ENCODE peak calls at places on chromosomes 3 and 15, in eight cellular contexts. Q is K562, X is transverse colon, E is lower lobe of right lung, P is left ventricle myocardium inferior, C is IMR-90, T is PC-9, N is mammary epithelial cell. K is an unnamed sample.

GRCh38 chr3:77370413-77370812 is 330.5 kb downstream of the ROBO2 start:
- DNase-seq in Q (no peak), X (no peak), E (no peak), P (no peak), C (peak; percentile 76), T (no peak), N (peak; percentile 6), K (peak; percentile 39)

GRCh38 chr3:179113903-179114302 is 34.3 kb upstream of the PIK3CA start:
- DNase-seq in Q (no peak), X (no peak), E (no peak), P (no peak), C (peak; percentile 79), T (no peak), N (no peak), K (no peak)

GRCh38 chr3:104323226-104323625 is 1043.5 kb upstream of the ALCAM start:
- DNase-seq in Q (no peak), X (no peak), E (no peak), P (no peak), C (no peak), T (no peak), N (no peak), K (no peak)

GRCh38 chr15:91970142-91970541 is 116.6 kb downstream of the SLCO3A1 start:
- DNase-seq in Q (no peak), X (peak; percentile 31), E (no peak), P (peak; percentile 87), C (peak; percentile 60), T (no peak), N (no peak), K (no peak)

GRCh38 chr3:138188013-138188352 is 882 bp downstream of the ARMC8 start:
- DNase-seq in Q (peak; percentile 12), X (no peak), E (no peak), P (no peak), C (peak; percentile 54), T (peak; percentile 46), N (no peak), K (no peak)

GRCh38 chr3:194084284-194084683 is 51.7 kb upstream of the HES1 start:
- DNase-seq in Q (no peak), X (no peak), E (no peak), P (no peak), C (no peak), T (no peak), N (no peak), K (no peak)

GRCh38 chr3:81958967-81959625 is 197.7 kb upstream of the GBE1 start:
- DNase-seq in Q (no peak), X (no peak), E (no peak), P (no peak), C (no peak), T (no peak), N (peak; percentile 1), K (no peak)

GRCh38 chr15:31272558-31273257 is 53.9 kb upstream of the KLF13 start:
- DNase-seq in Q (no peak), X (peak; percentile 86), E (no peak), P (no peak), C (no peak), T (no peak), N (no peak), K (no peak)

GRCh38 chr3:155270485-155271342 is 22.8 kb downstream of the STRIT1 start:
- DNase-seq in Q (peak; percentile 53), X (no peak), E (no peak), P (no peak), C (no peak), T (peak; percentile 79), N (peak; percentile 32), K (no peak)

GRCh38 chr15:67196672-67197363 is 57.6 kb downstream of the AAGAB start:
- DNase-seq in Q (no peak), X (no peak), E (no peak), P (no peak), C (peak; percentile 93), T (no peak), N (no peak), K (no peak)

GRCh38 chr3:128697336-128697735 is 28.6 kb upstream of the RAB7A start:
- DNase-seq in Q (no peak), X (no peak), E (no peak), P (no peak), C (no peak), T (no peak), N (no peak), K (no peak)

GRCh38 chr15:65318870-65319356 is 14.4 kb downstream of the RNU5B-1 start:
- DNase-seq in Q (peak; percentile 90), X (peak; percentile 82), E (peak; percentile 78), P (peak; percentile 69), C (peak; percentile 70), T (peak; percentile 49), N (peak; percentile 67), K (peak; percentile 87)

GRCh38 chr3:48186993-48187578 is 1.1 kb downstream of the CDC25A start:
- DNase-seq in Q (no peak), X (no peak), E (no peak), P (no peak), C (peak; percentile 25), T (no peak), N (peak; percentile 16), K (no peak)

GRCh38 chr3:39063143-39063542 is 11.3 kb downstream of the WDR48 start:
- DNase-seq in Q (no peak), X (no peak), E (no peak), P (no peak), C (no peak), T (no peak), N (no peak), K (no peak)

GRCh38 chr15:34987182-34987488 is 952 bp downstream of the ZNF770 start:
- DNase-seq in Q (peak; percentile 40), X (no peak), E (no peak), P (no peak), C (no peak), T (no peak), N (peak; percentile 31), K (peak; percentile 39)

GRCh38 chr3:55654123-55654787 is 167.1 kb upstream of the WNT5A start:
- DNase-seq in Q (no peak), X (no peak), E (no peak), P (no peak), C (no peak), T (no peak), N (no peak), K (no peak)

GRCh38 chr3:133138017-133138416 is 99.8 kb downstream of the TMEM108 start:
- DNase-seq in Q (no peak), X (no peak), E (no peak), P (no peak), C (no peak), T (no peak), N (no peak), K (no peak)

GRCh38 chr15:45704329-45705249 is 69.8 kb downstream of the SQOR start:
- DNase-seq in Q (no peak), X (peak; percentile 18), E (no peak), P (no peak), C (peak; percentile 37), T (no peak), N (no peak), K (no peak)
- TF ChIP-seq CTCF in Q (no peak), X (no peak), E (no peak), P (no peak), C (no peak), T (no peak), N (no peak), K (no peak)

GRCh38 chr15:96411056-96412031 is 80.8 kb downstream of the NR2F2 start:
- DNase-seq in Q (no peak), X (no peak), E (no peak), P (no peak), C (no peak), T (no peak), N (no peak), K (no peak)

GRCh38 chr15:96414875-96415274 is 84.4 kb downstream of the NR2F2 start:
- DNase-seq in Q (no peak), X (no peak), E (no peak), P (no peak), C (no peak), T (no peak), N (no peak), K (no peak)

GRCh38 chr15:96412045-96412918 is 81.8 kb downstream of the NR2F2 start:
- DNase-seq in Q (no peak), X (no peak), E (no peak), P (no peak), C (no peak), T (no peak), N (no peak), K (no peak)

GRCh38 chr15:96410175-96411055 is 79.9 kb downstream of the NR2F2 start:
- DNase-seq in Q (no peak), X (no peak), E (no peak), P (no peak), C (no peak), T (no peak), N (no peak), K (no peak)

DNA sequence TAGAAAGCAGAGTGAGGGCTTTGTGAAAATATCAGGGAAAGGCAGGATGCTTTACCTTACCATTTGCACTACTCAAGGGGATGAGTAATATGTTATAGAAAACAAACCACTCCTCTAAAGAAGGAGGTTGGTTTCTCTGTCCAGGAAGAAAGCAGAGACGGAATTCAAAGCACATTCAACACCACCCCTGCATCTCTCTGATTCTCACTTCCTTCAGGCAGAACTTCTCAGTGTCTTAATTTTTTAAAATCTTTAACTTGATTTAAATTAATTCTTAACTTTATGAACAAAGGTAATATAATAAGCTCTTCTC is 82.4 kb downstream of the NR2F2 start:
- DNase-seq in Q (no peak), X (no peak), E (no peak), P (no peak), C (no peak), T (no peak), N (no peak), K (no peak)
- H3K27me3 ChIP-seq in Q (peaks cover 53% of the 10 kb centered on the region), X (peaks cover 100% of the 10 kb centered on the region), E (peaks cover 98% of the 10 kb centered on the region), P (peaks cover 100% of the 10 kb centered on the region), C (peaks cover 91% of the 10 kb centered on the region), T (peaks cover 5% of the 10 kb centered on the region), N (peaks cover 77% of the 10 kb centered on the region), K (peaks cover 97% of the 10 kb centered on the region)

GRCh38 chr3:15294914-15295313 is 37.5 kb downstream of the SH3BP5 start:
- DNase-seq in Q (no peak), X (no peak), E (no peak), P (no peak), C (no peak), T (no peak), N (no peak), K (no peak)
- H3K4me1 ChIP-seq in Q (peaks cover 43% of the 10 kb centered on the region), X (peaks cover 15% of the 10 kb centered on the region), E (peaks cover 85% of the 10 kb centered on the region), P (peaks cover 56% of the 10 kb centered on the region), C (peaks cover 3% of the 10 kb centered on the region), T (peaks cover 31% of the 10 kb centered on the region), N (peaks cover 9% of the 10 kb centered on the region), K (no peaks in the 10 kb centered on the region)

GRCh38 chr15:69304176-69304533 is 5.4 kb downstream of the PAQR5 start:
- DNase-seq in Q (no peak), X (no peak), E (no peak), P (no peak), C (peak; percentile 92), T (peak; percentile 62), N (peak; percentile 81), K (no peak)

GRCh38 chr15:69305204-69305931 is 6.7 kb downstream of the PAQR5 start:
- DNase-seq in Q (peak; percentile 66), X (peak; percentile 67), E (peak; percentile 74), P (no peak), C (peak; percentile 96), T (no peak), N (peak; percentile 70), K (no peak)

GRCh38 chr15:69305933-69306568 is 7.3 kb downstream of the PAQR5 start:
- DNase-seq in Q (no peak), X (no peak), E (no peak), P (no peak), C (no peak), T (no peak), N (no peak), K (no peak)

GRCh38 chr15:69302929-69303328 is 4.2 kb downstream of the PAQR5 start:
- DNase-seq in Q (no peak), X (no peak), E (no peak), P (no peak), C (no peak), T (no peak), N (no peak), K (no peak)

GRCh38 chr15:69303337-69304175 is 4.8 kb downstream of the PAQR5 start:
- DNase-seq in Q (peak; percentile 31), X (no peak), E (no peak), P (no peak), C (peak; percentile 55), T (no peak), N (no peak), K (no peak)
- TF ChIP-seq CTCF in Q (peak; percentile 24), X (peak; percentile 26), E (peak; percentile 23), P (peak; percentile 17), C (peak; percentile 34), T (peak; percentile 43), N (peak; percentile 24), K (peak; percentile 27)